ENCODE peak calls at places on chromosome 5, in eight cellular contexts. X is RWPE1; T is fibroblast of gingiva; K is CD8-positive, alpha-beta T cell; N is SK-N-MC; Z is spleen; E is NCI-H774; Y is GM04504. B is an unnamed sample.

GRCh38 chr5:120254385-120254784 is 209.7 kb upstream of the PRR16 start:
- DNase-seq in X (peak), T (no peak), K (no peak), N (no peak), Z (no peak), E (no peak), Y (no peak), B (no peak)

GRCh38 chr5:179906795-179907569 is 715 bp downstream of the TBC1D9B start:
- DNase-seq in X (peak), T (no peak), K (no peak), N (no peak), Z (peak), E (no peak), Y (no peak), B (peak)

GRCh38 chr5:180467028-180467427 is 27.2 kb upstream of the CNOT6 start:
- DNase-seq in X (peak), T (no peak), K (no peak), N (no peak), Z (peak), E (no peak), Y (peak), B (no peak)

GRCh38 chr5:1393571-1394501 is 48.9 kb upstream of the CLPTM1L start:
- DNase-seq in X (no peak), T (no peak), K (no peak), N (no peak), Z (no peak), E (no peak), Y (no peak), B (no peak)

GRCh38 chr5:134289509-134290113 is 63.7 kb upstream of the PPP2CA start:
- DNase-seq in X (peak), T (peak), K (peak), N (peak), Z (no peak), E (peak), Y (peak), B (no peak)

GRCh38 chr5:44993286-44993685 is 184.5 kb downstream of the MRPS30 start:
- DNase-seq in X (no peak), T (no peak), K (no peak), N (no peak), Z (no peak), E (no peak), Y (no peak), B (no peak)

GRCh38 chr5:31678180-31678579 is 39.2 kb downstream of the PDZD2 start:
- DNase-seq in X (no peak), T (no peak), K (no peak), N (no peak), Z (no peak), E (no peak), Y (no peak), B (no peak)

GRCh38 chr5:136018814-136019777 is 9.7 kb upstream of the TGFBI start:
- DNase-seq in X (no peak), T (peak), K (no peak), N (peak), Z (no peak), E (no peak), Y (peak), B (no peak)

GRCh38 chr5:132414634-132415377 is 45.3 kb downstream of the SLC22A5 start:
- DNase-seq in X (peak), T (peak), K (no peak), N (no peak), Z (no peak), E (no peak), Y (no peak), B (no peak)

B was measured in activated effector memory CD4-positive, alpha-beta T cell treated with Interleukin-2 at 50 U/mL for 16 hours.